ENCODE peak calls at places on chromosomes 3 and 15, in five cellular contexts. V is IMR-90, S is mesenchymal stem cell, U is H1, T is H9. J is an unnamed sample.

GRCh38 chr15:70964058-70964457 is 71.4 kb downstream of the LRRC49 start:
- DNase-seq in S (no peak), V (peak; percentile 16), U (no peak), T (no peak), J (no peak)

GRCh38 chr3:53236112-53236841 is 19.5 kb downstream of the TKT start:
- DNase-seq in S (peak; percentile 91), V (peak; percentile 93), U (no peak), T (peak; percentile 66), J (no peak)

GRCh38 chr3:51350751-51351150 is 34.3 kb upstream of the MANF start:
- DNase-seq in U (no peak), T (no peak), S (no peak), V (no peak), J (no peak)

GRCh38 chr15:39804026-39804425 is 21.4 kb upstream of the FSIP1 start:
- DNase-seq in T (no peak), S (peak; percentile 54), V (peak; percentile 51), U (no peak), J (no peak)

GRCh38 chr3:59422312-59422711 is 372.5 kb upstream of the CFAP20DC start:
- DNase-seq in U (no peak), S (peak; percentile 60), T (no peak), V (peak; percentile 94), J (no peak)

GRCh38 chr3:141960731-141961130 is 84.3 kb downstream of the ATP1B3 start:
- DNase-seq in T (no peak), U (no peak), S (peak; percentile 87), V (peak; percentile 52), J (peak; percentile 71)

GRCh38 chr3:47912006-47912504 is 104.2 kb downstream of the MAP4 start:
- DNase-seq in T (no peak), S (no peak), V (peak; percentile 52), U (no peak), J (no peak)

GRCh38 chr15:78167227-78167888 is 18.2 kb downstream of the IDH3A start:
- DNase-seq in V (no peak), T (no peak), U (no peak), S (no peak), J (no peak)

GRCh38 chr15:99249270-99249817 is at the start of gene TTC23:
- DNase-seq in V (peak; percentile 89), T (peak; percentile 37), U (peak; percentile 48), S (peak; percentile 93), J (peak; percentile 33)

GRCh38 chr15:99250001-99250400 is 620 bp upstream of the TTC23 start:
- DNase-seq in V (no peak), T (no peak), U (no peak), S (no peak), J (no peak)

GRCh38 chr15:99250494-99251435 is 516 bp upstream of the LRRC28 start:
- DNase-seq in S (peak; percentile 99), V (peak; percentile 99), T (peak; percentile 99), U (peak; percentile 97), J (peak; percentile 98)

GRCh38 chr15:99252326-99252725 is 1.0 kb downstream of the LRRC28 start:
- DNase-seq in V (no peak), U (no peak), S (no peak), T (no peak), J (no peak)

DNA sequence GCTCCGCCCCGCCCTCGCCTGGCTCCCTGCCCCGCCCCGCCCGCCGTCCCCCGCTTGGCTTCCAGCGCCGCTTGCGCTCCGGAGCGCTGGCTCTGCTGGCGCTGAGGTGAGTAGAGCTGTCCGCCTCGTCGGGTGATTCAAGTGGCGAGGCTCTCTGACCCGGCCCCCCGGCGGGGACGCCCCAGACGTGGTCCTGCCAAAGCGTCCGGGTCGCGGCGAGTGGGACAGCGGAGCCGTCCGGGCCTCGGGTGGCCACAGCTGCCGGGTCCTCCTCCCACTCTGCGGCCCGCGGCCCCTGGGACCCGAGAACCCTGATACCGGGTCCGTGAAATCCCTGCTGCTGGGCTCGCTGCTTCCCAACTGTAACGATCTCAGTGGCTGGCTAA is at the start of gene LRRC28:
- DNase-seq in T (no peak), S (no peak), V (no peak), U (no peak), J (no peak)
- H2BK15ac ChIP-seq in T (no peak within 1 kb of the TSS), S (peak within 1 kb of the TSS; percentile 89), V (peak within 1 kb of the TSS; percentile 60), U (no peak within 1 kb of the TSS), J (peak within 1 kb of the TSS; percentile 86)

GRCh38 chr3:100333051-100333450 is 1.5 kb upstream of the NIT2 start:
- DNase-seq in U (no peak), T (no peak), V (no peak), S (no peak), J (no peak)

GRCh38 chr3:100335137-100335833 is 728 bp downstream of the NIT2 start:
- DNase-seq in T (peak; percentile 41), S (peak; percentile 18), U (no peak), V (no peak), J (no peak)

GRCh38 chr3:100334340-100335136 is at the start of gene NIT2:
- DNase-seq in S (peak; percentile 87), T (peak; percentile 94), V (peak; percentile 72), U (peak; percentile 92), J (peak; percentile 82)

GRCh38 chr3:100331660-100332059 is 2.9 kb upstream of the NIT2 start:
- DNase-seq in S (no peak), T (no peak), U (no peak), V (no peak), J (no peak)

DNA sequence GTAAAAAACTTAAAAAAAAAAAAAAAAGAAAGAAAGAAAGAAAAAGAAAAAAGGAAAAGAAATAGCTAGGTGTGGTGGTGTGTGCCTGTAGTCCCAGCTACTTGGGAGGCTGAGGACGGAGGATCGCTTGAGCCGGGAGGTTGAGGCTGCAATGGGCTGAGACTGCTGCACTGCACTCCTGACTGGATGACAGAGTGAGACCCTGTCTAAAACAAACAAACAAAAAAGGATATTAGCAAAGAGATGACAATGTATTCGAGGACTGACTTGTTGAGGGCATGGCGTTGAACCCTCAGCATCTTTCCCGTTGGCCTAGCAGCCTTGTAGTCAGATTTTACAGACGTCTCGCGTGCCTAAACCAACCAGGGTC is 602 bp upstream of the NIT2 start:
- DNase-seq in V (no peak), T (no peak), U (no peak), S (no peak), J (no peak)
- H3K14ac ChIP-seq in V (peak overlapping the region; percentile 95), T (peak overlapping the region; percentile 74), U (no peak overlapping the region), S (peak overlapping the region; percentile 29), J (no peak overlapping the region)

GRCh38 chr15:66747866-66748265 is 45.8 kb downstream of the SMAD6 start:
- DNase-seq in T (no peak), V (no peak), S (no peak), U (no peak), J (no peak)
- H3K79me1 ChIP-seq in T (no peaks in the 10 kb centered on the region), V (peaks cover 89% of the 10 kb centered on the region), S (peaks cover 37% of the 10 kb centered on the region), U (no peaks in the 10 kb centered on the region), J (no peaks in the 10 kb centered on the region)

GRCh38 chr3:156763386-156763785 is 62.8 kb upstream of the LEKR1 start:
- DNase-seq in V (no peak), U (no peak), S (no peak), T (no peak), J (no peak)

GRCh38 chr3:156761007-156761406 is 65.1 kb upstream of the LEKR1 start:
- DNase-seq in V (no peak), T (no peak), S (no peak), U (no peak), J (peak; percentile 9)

GRCh38 chr3:156763931-156764720 is 62.0 kb upstream of the LEKR1 start:
- DNase-seq in V (no peak), S (no peak), T (no peak), U (no peak), J (no peak)

GRCh38 chr3:156761713-156762575 is 64.2 kb upstream of the LEKR1 start:
- DNase-seq in U (no peak), V (peak; percentile 60), T (no peak), S (peak; percentile 18), J (no peak)

DNA sequence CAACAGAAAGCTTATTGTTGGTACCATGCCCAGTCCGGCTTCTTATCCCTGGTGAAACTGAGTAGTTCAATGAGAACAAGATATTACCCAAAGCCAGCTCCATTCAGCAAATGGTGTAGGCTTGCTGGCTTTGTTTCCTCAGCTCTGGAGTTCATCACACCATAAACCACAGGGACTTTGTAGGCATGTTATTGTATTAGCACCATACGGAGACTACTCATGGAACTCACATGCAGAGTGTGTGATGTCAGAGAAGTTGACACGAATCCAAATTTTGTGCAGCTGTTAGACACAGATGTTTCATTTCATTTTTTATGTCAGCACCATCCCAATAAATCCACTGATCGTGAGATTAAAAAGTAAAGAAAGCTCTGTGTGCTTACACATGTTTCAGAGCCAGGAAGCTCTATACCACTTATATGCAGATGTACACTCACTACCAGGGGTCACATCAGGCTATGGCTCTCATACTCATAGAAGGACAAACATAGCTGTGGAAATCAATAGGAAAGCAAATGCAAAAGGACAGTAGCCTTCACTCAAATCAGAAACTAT is 63.4 kb upstream of the LEKR1 start:
- DNase-seq in U (no peak), S (peak; percentile 70), V (peak; percentile 93), T (no peak), J (no peak)
- H2BK15ac ChIP-seq in U (no peak overlapping the region), S (no peak overlapping the region), V (no peak overlapping the region), T (no peak overlapping the region), J (no peak overlapping the region)

GRCh38 chr3:148863297-148863696 is 1.8 kb upstream of the CPA3 start:
- DNase-seq in T (no peak), S (no peak), U (no peak), V (no peak), J (no peak)

GRCh38 chr3:148866261-148866660 is 1.2 kb downstream of the CPA3 start:
- DNase-seq in T (no peak), U (no peak), S (peak; percentile 25), V (peak; percentile 69), J (no peak)

GRCh38 chr3:148865039-148865438 is at the start of gene CPA3:
- DNase-seq in S (no peak), V (no peak), U (no peak), T (no peak), J (no peak)

GRCh38 chr3:148861277-148861869 is 3.7 kb upstream of the CPA3 start:
- DNase-seq in T (no peak), S (peak; percentile 50), U (no peak), V (peak; percentile 54), J (peak; percentile 9)

DNA sequence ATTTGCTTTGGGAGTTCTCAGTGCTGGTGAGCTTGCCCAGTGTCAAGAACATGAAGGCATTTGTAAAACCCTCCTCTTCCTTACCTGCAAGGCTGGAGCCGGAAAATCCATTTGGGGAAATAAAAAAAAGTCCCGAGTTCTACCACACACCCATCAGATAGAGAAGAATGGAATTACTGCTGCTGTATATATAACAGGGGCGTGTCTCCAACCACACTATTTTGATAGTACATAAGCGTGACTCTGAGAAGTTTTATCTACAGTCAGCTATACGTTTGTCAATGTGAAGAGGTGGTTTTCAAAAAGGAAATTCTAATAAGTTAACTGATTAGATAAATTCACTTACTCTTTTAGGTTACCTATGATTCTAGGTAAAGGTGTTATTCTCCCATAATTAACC is 1.3 kb upstream of the CPA3 start:
- DNase-seq in T (no peak), V (no peak), S (no peak), U (no peak), J (no peak)
- H3K14ac ChIP-seq in T (no peak overlapping the region), V (no peak overlapping the region), S (no peak overlapping the region), U (no peak overlapping the region), J (no peak overlapping the region)

DNA sequence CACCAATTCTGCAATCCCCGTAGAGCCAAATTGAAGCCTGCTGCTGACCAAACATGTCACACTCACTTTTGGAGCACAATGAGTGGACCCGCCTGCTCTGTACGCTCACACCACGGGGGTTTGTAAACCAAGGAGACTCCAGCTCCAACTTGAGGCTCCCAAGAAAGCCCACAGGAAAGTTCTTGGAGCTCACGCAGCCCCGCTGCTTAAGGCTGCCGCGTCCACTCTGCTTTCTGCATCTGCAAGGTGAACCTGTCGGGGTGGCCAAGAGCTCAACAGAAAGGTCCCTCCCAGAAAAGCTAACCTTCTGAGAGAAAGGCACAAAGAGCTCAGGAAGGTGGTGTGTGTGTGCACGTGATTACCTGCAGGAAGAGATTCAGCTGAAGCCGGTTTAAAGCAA is 94.9 kb downstream of the PCSK6 start:
- DNase-seq in V (no peak), S (no peak), T (peak; percentile 14), U (peak; percentile 35), J (no peak)
- H3K79me1 ChIP-seq in V (no peaks in the 10 kb centered on the region), S (no peaks in the 10 kb centered on the region), T (no peaks in the 10 kb centered on the region), U (no peaks in the 10 kb centered on the region), J (no peaks in the 10 kb centered on the region)